ENCODE peak calls at places on chromosomes 12 and 14, in five cellular contexts. D, C, H, Z and E are unnamed samples.

GRCh38 chr12:27297576-27297975 is 35.1 kb upstream of the BMAL2 start:
- DNase-seq in D (peak), C (peak), H (no peak), Z (no peak), E (no peak)

GRCh38 chr14:24147761-24148428 is 597 bp downstream of the RNF31 start:
- DNase-seq in D (no peak), C (no peak), H (no peak), Z (no peak), E (no peak)

GRCh38 chr14:89701079-89702043 is 253.2 kb downstream of the EFCAB11 start:
- DNase-seq in D (peak), C (peak), H (peak), Z (peak), E (peak)

GRCh38 chr12:53046655-53047220 is 3.1 kb upstream of the TNS2 start:
- DNase-seq in D (peak), C (peak), H (peak), Z (peak), E (peak)

GRCh38 chr14:26410189-26410685 is 187.6 kb downstream of the NOVA1 start:
- DNase-seq in D (no peak), C (peak), H (no peak), Z (no peak), E (no peak)

GRCh38 chr12:114869091-114869834 is 185.3 kb upstream of the TBX3 start:
- DNase-seq in D (peak), C (no peak), H (peak), Z (no peak), E (no peak)

GRCh38 chr12:81729781-81730180 is 29.4 kb downstream of the PPFIA2 start:
- DNase-seq in D (no peak), C (no peak), H (no peak), Z (no peak), E (no peak)

GRCh38 chr12:14994610-14995009 is 21.8 kb downstream of the PDE6H start:
- DNase-seq in D (no peak), C (no peak), H (peak), Z (no peak), E (no peak)

GRCh38 chr12:124914392-124915248 is at the start of gene UBC:
- DNase-seq in D (peak), C (peak), H (peak), Z (peak), E (peak)

GRCh38 chr12:28988384-28988704 is 160.7 kb upstream of the FAR2 start:
- DNase-seq in D (peak), C (no peak), H (peak), Z (no peak), E (no peak)

GRCh38 chr14:70268760-70269159 is 80.0 kb upstream of the SLC8A3 start:
- DNase-seq in D (no peak), C (no peak), H (no peak), Z (no peak), E (no peak)

GRCh38 chr12:6430990-6431353 is 13.8 kb upstream of the CD27 start:
- DNase-seq in D (no peak), C (no peak), H (no peak), Z (no peak), E (no peak)

GRCh38 chr14:100065942-100066574 is 836 bp downstream of the EVL start:
- DNase-seq in D (peak), C (no peak), H (no peak), Z (no peak), E (peak)

GRCh38 chr12:43370299-43370698 is 181.7 kb downstream of the ADAMTS20 start:
- DNase-seq in D (peak), C (peak), H (peak), Z (peak), E (no peak)

GRCh38 chr14:96297000-96297399 is 41.0 kb downstream of the BDKRB1 start:
- DNase-seq in D (peak), C (peak), H (no peak), Z (peak), E (no peak)
- TF ChIP-seq CTCF in D (peak), C (peak), H (peak), Z (peak), E (no peak)

DNA sequence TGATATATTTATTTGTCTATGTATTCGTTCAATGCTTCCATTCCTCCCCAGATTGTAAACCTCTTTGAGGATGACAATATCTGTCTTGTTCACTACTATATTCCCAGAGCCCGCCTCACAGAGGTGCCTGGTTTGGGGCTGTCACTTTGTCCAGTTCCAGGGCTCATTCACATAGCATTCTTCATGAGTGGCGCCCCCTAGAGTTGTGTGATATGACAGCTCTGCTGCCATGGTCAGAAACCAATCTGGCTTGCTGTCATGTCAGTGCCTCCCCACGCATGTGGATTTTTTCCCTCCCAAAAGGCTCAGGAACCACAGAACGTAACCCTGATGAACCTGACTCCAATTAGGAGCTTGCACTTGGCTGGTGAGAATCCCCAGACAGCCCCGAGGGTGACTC is 145.4 kb downstream of the PTPN11 start:
- DNase-seq in D (no peak), C (no peak), H (no peak), Z (no peak), E (no peak)
- TF ChIP-seq CTCF in D (no peak), C (no peak), H (no peak), Z (peak), E (no peak)

GRCh38 chr12:55092579-55092978 is 33.6 kb upstream of the OR9K2 start:
- DNase-seq in D (no peak), C (no peak), H (no peak), Z (no peak), E (no peak)
- TF ChIP-seq CTCF in D (no peak), C (no peak), H (no peak), Z (no peak), E (no peak)

GRCh38 chr12:3553681-3554546 is 62.9 kb downstream of the PRMT8 start:
- DNase-seq in D (no peak), C (no peak), H (no peak), Z (no peak), E (no peak)
- TF ChIP-seq CTCF in D (no peak), C (no peak), H (no peak), Z (no peak), E (no peak)

GRCh38 chr12:120652671-120653435 is 12.4 kb downstream of the CABP1 start:
- DNase-seq in D (no peak), C (no peak), H (no peak), Z (no peak), E (no peak)

GRCh38 chr12:120647375-120647755 is 6.9 kb downstream of the CABP1 start:
- DNase-seq in D (no peak), C (no peak), H (no peak), Z (no peak), E (no peak)

GRCh38 chr12:120650249-120650690 is 9.8 kb downstream of the CABP1 start:
- DNase-seq in D (no peak), C (no peak), H (no peak), Z (no peak), E (no peak)

GRCh38 chr12:120651821-120652220 is 11.4 kb downstream of the CABP1 start:
- DNase-seq in D (peak), C (peak), H (no peak), Z (peak), E (no peak)

DNA sequence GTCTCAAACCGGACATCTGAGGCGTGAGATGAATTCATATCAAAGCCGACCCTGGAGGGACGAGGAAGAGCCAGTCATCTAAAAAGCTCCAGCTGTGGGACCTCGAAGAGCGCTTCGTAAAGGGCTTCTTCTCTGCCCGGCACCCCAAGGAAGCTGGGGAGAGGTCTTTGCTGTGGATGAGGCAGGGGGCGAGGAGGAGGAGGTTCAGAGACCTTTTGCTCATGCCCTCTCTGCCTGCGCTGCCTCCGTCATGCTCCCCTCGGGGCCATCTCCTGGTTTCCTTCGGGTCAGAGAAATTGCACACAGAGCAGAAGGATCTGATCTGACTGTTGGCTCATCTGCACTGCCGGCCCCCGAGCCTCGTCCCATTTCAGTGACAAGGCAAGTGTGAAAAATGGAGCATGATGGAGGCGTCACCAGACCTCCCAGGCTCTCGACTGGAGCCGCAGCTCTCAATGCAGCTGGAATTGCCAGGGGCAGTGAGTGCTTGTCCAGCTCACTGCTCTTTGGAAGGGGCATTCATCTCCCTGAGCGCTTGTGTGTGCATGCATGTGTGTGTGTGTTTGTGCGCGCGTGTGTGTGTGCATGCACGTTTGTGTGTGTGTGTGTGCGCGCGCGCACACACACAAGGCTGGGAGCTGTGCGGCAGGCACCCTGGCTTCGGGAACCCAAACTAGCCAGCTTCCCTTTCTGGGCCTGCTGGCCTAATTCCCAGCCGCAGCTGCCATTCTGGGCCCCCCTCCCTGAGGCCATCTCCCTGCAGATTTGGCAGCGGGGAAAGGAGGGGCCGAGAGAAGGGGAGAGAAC is 9.2 kb downstream of the CABP1 start:
- DNase-seq in D (no peak), C (no peak), H (no peak), Z (peak), E (no peak)
- TF ChIP-seq CTCF in D (no peak), C (no peak), H (no peak), Z (no peak), E (peak)